ENCODE peak calls at places on chromosomes 11 and 22, in five cellular contexts. V is heart left ventricle, I is astrocyte of the hippocampus, O is endothelial cell, N is hippocampal formation. H is an unnamed sample.

GRCh38 chr22:31077681-31078080 is 3.4 kb upstream of the SMTN start:
- DNase-seq in V (no peak), I (no peak), O (no peak), N (no peak), H (no peak)

GRCh38 chr11:71489311-71490043 is 36.5 kb downstream of the NADSYN1 start:
- DNase-seq in V (no peak), I (peak; percentile 29), O (no peak), N (no peak), H (peak; percentile 43)

GRCh38 chr22:50305658-50306566 is 1.5 kb downstream of the PLXNB2 start:
- DNase-seq in V (peak; percentile 88), I (peak; percentile 94), O (peak; percentile 29), N (peak; percentile 35), H (peak; percentile 94)

GRCh38 chr22:49703391-49703926 is 124.2 kb downstream of the BRD1 start:
- DNase-seq in V (no peak), I (no peak), O (no peak), N (no peak), H (no peak)

GRCh38 chr11:116895053-116895757 is 57.8 kb upstream of the APOA1 start:
- DNase-seq in V (peak; percentile 24), I (no peak), O (peak; percentile 67), N (no peak), H (no peak)

GRCh38 chr11:78099671-78100070 is 20.0 kb upstream of the NDUFC2 start:
- DNase-seq in V (no peak), I (no peak), O (no peak), N (no peak), H (no peak)

GRCh38 chr11:11626128-11626527 is 4.3 kb upstream of the GALNT18 start:
- DNase-seq in V (no peak), I (no peak), O (no peak), N (no peak), H (peak; percentile 27)

GRCh38 chr22:20141186-20142077 is 9.4 kb downstream of the CCDC188 start:
- DNase-seq in V (no peak), I (peak; percentile 91), O (no peak), N (no peak), H (peak; percentile 86)

GRCh38 chr11:8258771-8259170 is 4.9 kb downstream of the LMO1 start:
- DNase-seq in V (no peak), I (peak; percentile 79), O (no peak), N (no peak), H (peak; percentile 89)

GRCh38 chr11:1473011-1473628 is 13.5 kb downstream of the MOB2 start:
- DNase-seq in V (no peak), I (no peak), O (no peak), N (no peak), H (no peak)

GRCh38 chr11:96095884-96096301 is 172.0 kb upstream of the MTMR2 start:
- DNase-seq in V (no peak), I (no peak), O (no peak), N (no peak), H (no peak)

GRCh38 chr11:9662273-9662672 is 1.6 kb upstream of the SWAP70 start:
- DNase-seq in V (peak; percentile 13), I (peak; percentile 38), O (no peak), N (no peak), H (peak; percentile 81)

GRCh38 chr22:17943533-17944204 is 80.7 kb downstream of the MICAL3 start:
- DNase-seq in V (no peak), I (peak; percentile 48), O (no peak), N (no peak), H (no peak)

GRCh38 chr22:47173535-47174021 is 411.1 kb downstream of the TBC1D22A start:
- DNase-seq in V (peak; percentile 3), I (no peak), O (no peak), N (no peak), H (no peak)

GRCh38 chr11:128911239-128911638 is 20.1 kb downstream of the KCNJ5 start:
- DNase-seq in V (no peak), I (no peak), O (no peak), N (no peak), H (no peak)

GRCh38 chr11:46277313-46277622 is 194 bp upstream of the CREB3L1 start:
- DNase-seq in V (peak; percentile 59), I (peak; percentile 81), O (no peak), N (no peak), H (no peak)

GRCh38 chr11:131530411-131530810 is 160.0 kb downstream of the NTM start:
- DNase-seq in V (no peak), I (peak; percentile 62), O (no peak), N (peak; percentile 54), H (no peak)

GRCh38 chr11:14413307-14414072 is 54.5 kb upstream of the RRAS2 start:
- DNase-seq in V (peak; percentile 46), I (peak; percentile 88), O (peak; percentile 36), N (no peak), H (peak; percentile 57)

GRCh38 chr11:133945087-133945974 is 11.4 kb downstream of the IGSF9B start:
- DNase-seq in V (peak; percentile 79), I (peak; percentile 58), O (no peak), N (no peak), H (no peak)

GRCh38 chr22:41243361-41243760 is 2.6 kb upstream of the CHADL start:
- DNase-seq in V (no peak), I (no peak), O (no peak), N (no peak), H (no peak)

GRCh38 chr22:35783943-35784614 is 66.4 kb downstream of the APOL5 start:
- DNase-seq in V (no peak), I (peak; percentile 83), O (no peak), N (no peak), H (peak; percentile 96)

GRCh38 chr11:63762662-63763505 is 5.7 kb downstream of the ZFTA start:
- DNase-seq in V (peak; percentile 58), I (peak; percentile 83), O (peak; percentile 41), N (peak; percentile 49), H (no peak)

GRCh38 chr11:72824811-72825505 is 10.7 kb downstream of the ATG16L2 start:
- DNase-seq in V (no peak), I (no peak), O (no peak), N (no peak), H (no peak)

GRCh38 chr22:41197046-41197807 is 7.9 kb upstream of the L3MBTL2 start:
- DNase-seq in V (peak; percentile 87), I (peak; percentile 85), O (peak; percentile 67), N (peak; percentile 82), H (no peak)

GRCh38 chr11:36012410-36012809 is 68.5 kb downstream of the LDLRAD3 start:
- DNase-seq in V (no peak), I (no peak), O (no peak), N (no peak), H (no peak)

GRCh38 chr11:114135737-114136151 is 76.2 kb downstream of the ZBTB16 start:
- DNase-seq in V (no peak), I (peak; percentile 89), O (no peak), N (no peak), H (peak; percentile 80)

GRCh38 chr22:49657275-49657973 is 170.2 kb downstream of the BRD1 start:
- DNase-seq in V (peak; percentile 82), I (no peak), O (peak; percentile 48), N (no peak), H (no peak)

GRCh38 chr22:30998329-30998728 is 29.3 kb downstream of the TUG1 start:
- DNase-seq in V (no peak), I (no peak), O (no peak), N (no peak), H (peak; percentile 30)

GRCh38 chr11:134555510-134555909 is 143.5 kb upstream of the B3GAT1 start:
- DNase-seq in V (no peak), I (no peak), O (no peak), N (no peak), H (no peak)

GRCh38 chr11:105790841-105791240 is 181.0 kb downstream of the GRIA4 start:
- DNase-seq in V (no peak), I (no peak), O (no peak), N (no peak), H (no peak)

GRCh38 chr11:19218801-19219460 is 17.1 kb upstream of the CSRP3 start:
- DNase-seq in V (peak; percentile 62), I (no peak), O (no peak), N (peak; percentile 18), H (no peak)

GRCh38 chr22:29251265-29251664 is 16.5 kb downstream of the RHBDD3 start:
- DNase-seq in V (no peak), I (no peak), O (no peak), N (no peak), H (no peak)

GRCh38 chr11:16148301-16148787 is 208.0 kb downstream of the SOX6 start:
- DNase-seq in V (peak; percentile 23), I (peak; percentile 13), O (no peak), N (no peak), H (peak; percentile 45)

GRCh38 chr11:131281316-131281715 is 89.1 kb upstream of the NTM start:
- DNase-seq in V (no peak), I (no peak), O (no peak), N (no peak), H (no peak)

GRCh38 chr11:47981667-47982404 is 1.5 kb downstream of the PTPRJ start:
- DNase-seq in V (no peak), I (no peak), O (no peak), N (no peak), H (no peak)

GRCh38 chr22:42943981-42944380 is 71.0 kb downstream of the PACSIN2 start:
- DNase-seq in V (no peak), I (no peak), O (no peak), N (no peak), H (no peak)

GRCh38 chr11:123064268-123064657 is 2.3 kb upstream of the HSPA8 start:
- DNase-seq in V (no peak), I (no peak), O (no peak), N (no peak), H (no peak)

GRCh38 chr11:12106101-12106500 is 4.3 kb upstream of the MICAL2 start:
- DNase-seq in V (no peak), I (no peak), O (no peak), N (no peak), H (no peak)

GRCh38 chr11:34513674-34513995 is at the start of gene ELF5:
- DNase-seq in V (no peak), I (no peak), O (no peak), N (no peak), H (no peak)

H was measured in renal cortical epithelial cell.